ENCODE peak calls at places on chromosomes 1 and 21, in five cellular contexts. J is NT2/D1, S is GM12878, E is H1, B is HepG2. T is an unnamed sample.

GRCh38 chr1:2554621-2555387 is 1.4 kb upstream of the TNFRSF14 start:
- DNase-seq in S (no peak), E (no peak), B (no peak), J (no peak), T (no peak)

GRCh38 chr21:44914176-44914874 is 6.4 kb downstream of the ITGB2 start:
- DNase-seq in S (no peak), J (no peak), E (no peak), B (peak), T (no peak)

GRCh38 chr1:38733761-38734160 is 125.8 kb downstream of the RRAGC start:
- DNase-seq in B (no peak), S (no peak), J (no peak), E (no peak), T (no peak)

GRCh38 chr1:207971511-207972224 is 60.7 kb upstream of the CD34 start:
- DNase-seq in B (no peak), S (no peak), J (no peak), E (no peak), T (no peak)

GRCh38 chr21:37916795-37917142 is 512 bp upstream of the KCNJ6 start:
- DNase-seq in J (peak), B (peak), S (no peak), E (no peak), T (peak)

GRCh38 chr1:208139434-208140086 is 104.6 kb downstream of the PLXNA2 start:
- DNase-seq in J (no peak), B (no peak), S (no peak), E (no peak), T (no peak)

GRCh38 chr1:207454046-207454964 is at the start of gene CR2:
- DNase-seq in B (peak), E (peak), S (no peak), J (peak), T (peak)

GRCh38 chr1:115245227-115245626 is 92.8 kb downstream of the NGF start:
- DNase-seq in B (no peak), J (no peak), S (no peak), E (no peak), T (no peak)

GRCh38 chr1:42211224-42211623 is 46.7 kb upstream of the GUCA2A start:
- DNase-seq in S (no peak), B (no peak), J (no peak), E (no peak), T (no peak)

GRCh38 chr1:2381741-2382620 is 9.4 kb downstream of the MORN1 start:
- DNase-seq in J (peak), E (peak), B (peak), S (no peak), T (peak)

GRCh38 chr1:67560580-67561285 is 124.3 kb upstream of the GADD45A start:
- DNase-seq in B (no peak), S (no peak), E (no peak), J (no peak), T (no peak)

GRCh38 chr21:43365611-43366426 is 61.1 kb downstream of the SIK1 start:
- DNase-seq in S (no peak), E (no peak), J (no peak), B (no peak), T (no peak)

GRCh38 chr1:62110198-62110817 is 84.3 kb upstream of the L1TD1 start:
- DNase-seq in E (no peak), B (no peak), J (no peak), S (no peak), T (no peak)

GRCh38 chr1:25820247-25821111 is 725 bp downstream of the MTFR1L start:
- DNase-seq in J (peak), E (no peak), B (peak), S (peak), T (peak)

GRCh38 chr1:75811211-75811981 is 14.7 kb downstream of the MSH4 start:
- DNase-seq in B (no peak), S (no peak), E (no peak), J (no peak), T (no peak)

GRCh38 chr1:244089561-244089960 is 38.5 kb downstream of the ZBTB18 start:
- DNase-seq in E (no peak), S (no peak), J (no peak), B (no peak), T (peak)

GRCh38 chr1:229855999-229856650 is 210.9 kb upstream of the GALNT2 start:
- DNase-seq in B (no peak), E (no peak), J (no peak), S (peak), T (no peak)

GRCh38 chr1:172662464-172663109 is 3.7 kb downstream of the FASLG start:
- DNase-seq in S (peak), E (no peak), B (no peak), J (no peak), T (peak)

GRCh38 chr1:190540366-190540765 is 62.7 kb upstream of the BRINP3 start:
- DNase-seq in B (no peak), E (no peak), J (no peak), S (no peak), T (no peak)

GRCh38 chr1:112515311-112516009 is 6.7 kb downstream of the WNT2B start:
- DNase-seq in B (peak), E (no peak), S (no peak), J (no peak), T (no peak)

GRCh38 chr1:37946703-37947360 is at the start of gene INPP5B:
- DNase-seq in S (peak), E (peak), B (peak), J (peak), T (peak)

GRCh38 chr1:77499466-77499865 is 183.0 kb downstream of the ZZZ3 start:
- DNase-seq in B (no peak), J (no peak), S (no peak), E (no peak), T (no peak)

GRCh38 chr1:64834734-64835133 is 89.9 kb downstream of the RAVER2 start:
- DNase-seq in S (no peak), J (no peak), E (no peak), B (no peak), T (no peak)

GRCh38 chr1:168312718-168313604 is 32.3 kb downstream of the TBX19 start:
- DNase-seq in E (no peak), S (no peak), J (no peak), B (no peak), T (no peak)

GRCh38 chr1:159881930-159882839 is 17.8 kb downstream of the CFAP45 start:
- DNase-seq in J (no peak), E (no peak), B (peak), S (no peak), T (peak)

GRCh38 chr1:149945206-149945605 is 8.5 kb upstream of the MTMR11 start:
- DNase-seq in J (no peak), B (no peak), S (no peak), E (no peak), T (no peak)

GRCh38 chr1:21468597-21468996 is 28.7 kb downstream of the NBPF3 start:
- DNase-seq in S (no peak), J (no peak), B (no peak), E (no peak), T (no peak)

GRCh38 chr1:10877894-10878293 is 81.4 kb upstream of the CASZ1 start:
- DNase-seq in B (no peak), E (no peak), S (no peak), J (no peak), T (no peak)

GRCh38 chr1:186762653-186763052 is 66.1 kb upstream of the PLA2G4A start:
- DNase-seq in B (no peak), S (no peak), E (no peak), J (no peak), T (no peak)

GRCh38 chr1:59077739-59078503 is 219.0 kb upstream of the FGGY start:
- DNase-seq in J (peak), B (no peak), S (no peak), E (peak), T (no peak)

GRCh38 chr21:14361958-14362357 is 21.0 kb downstream of the HSPA13 start:
- DNase-seq in J (no peak), E (no peak), B (no peak), S (no peak), T (no peak)

GRCh38 chr21:16195896-16196443 is 466.2 kb downstream of the USP25 start:
- DNase-seq in E (no peak), S (no peak), J (no peak), B (no peak), T (no peak)

GRCh38 chr1:235270625-235271024 is 57.4 kb downstream of the ARID4B start:
- DNase-seq in E (no peak), J (peak), B (no peak), S (no peak), T (no peak)

GRCh38 chr1:216804107-216804506 is 80.9 kb upstream of the ESRRG start:
- DNase-seq in E (no peak), S (no peak), B (no peak), J (no peak), T (no peak)

GRCh38 chr1:96978867-96979266 is 257.3 kb downstream of the PTBP2 start:
- DNase-seq in B (no peak), J (no peak), E (no peak), S (no peak), T (no peak)

GRCh38 chr1:96979869-96980268 is 258.3 kb downstream of the PTBP2 start:
- DNase-seq in E (no peak), S (no peak), J (no peak), B (no peak), T (no peak)

GRCh38 chr1:96980448-96980847 is 258.9 kb downstream of the PTBP2 start:
- DNase-seq in E (no peak), J (no peak), B (no peak), S (no peak), T (no peak)

GRCh38 chr1:96978431-96978830 is 256.8 kb downstream of the PTBP2 start:
- DNase-seq in S (no peak), J (no peak), B (no peak), E (no peak), T (no peak)

GRCh38 chr1:96979287-96979686 is 257.7 kb downstream of the PTBP2 start:
- DNase-seq in S (no peak), B (no peak), E (no peak), J (no peak), T (no peak)
- TF ChIP-seq SUZ12 in S (no peak), B (no peak), E (no peak), J (no peak), T (no peak)

GRCh38 chr1:103790172-103790571 is 40.5 kb downstream of the AMY1C start:
- DNase-seq in E (no peak), S (no peak), B (no peak), J (no peak), T (no peak)
- TF ChIP-seq SUZ12 in E (no peak), S (no peak), B (no peak), J (no peak), T (no peak)

GRCh38 chr1:33640114-33640660 is 167.7 kb downstream of the ZSCAN20 start:
- DNase-seq in B (no peak), E (no peak), S (no peak), J (no peak), T (no peak)
- TF ChIP-seq SUZ12 in B (no peak), E (no peak), S (no peak), J (no peak), T (no peak)

DNA sequence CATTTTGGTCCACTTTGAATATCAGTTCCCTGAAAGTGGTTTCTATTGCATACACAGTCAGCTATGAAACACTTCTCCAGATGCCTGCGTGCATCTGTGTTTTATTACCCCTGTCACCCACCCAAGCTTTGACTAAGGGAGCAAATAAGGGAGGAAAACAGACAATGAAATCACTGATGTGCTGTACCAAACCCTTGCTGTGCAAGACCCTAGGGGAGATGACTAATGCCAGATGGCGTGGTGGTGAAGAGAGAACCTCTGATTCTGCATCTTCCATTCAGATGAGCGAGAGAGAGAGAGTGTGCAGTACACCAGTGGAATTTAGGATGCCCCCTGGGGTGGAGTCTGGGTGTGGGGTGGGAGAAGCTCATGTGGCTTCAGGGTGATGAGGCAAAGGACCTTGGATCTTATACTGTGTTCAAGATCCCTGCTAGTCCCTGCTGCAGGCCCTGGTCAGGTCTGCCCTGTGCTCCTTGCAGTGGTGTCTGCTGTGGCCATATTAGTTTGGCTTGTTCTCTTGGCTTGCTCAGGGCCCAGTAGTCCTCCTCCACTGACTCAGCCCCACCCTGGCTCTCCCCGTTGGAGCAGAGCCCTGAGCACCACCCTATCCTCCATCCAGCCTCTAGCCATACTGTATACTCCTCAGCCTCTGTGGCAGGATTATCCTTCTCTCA is 18.5 kb downstream of the CLCA1 start:
- DNase-seq in E (no peak), S (no peak), J (no peak), B (no peak), T (no peak)
- TF ChIP-seq SUZ12 in E (no peak), S (no peak), J (no peak), B (no peak), T (no peak)

DNA sequence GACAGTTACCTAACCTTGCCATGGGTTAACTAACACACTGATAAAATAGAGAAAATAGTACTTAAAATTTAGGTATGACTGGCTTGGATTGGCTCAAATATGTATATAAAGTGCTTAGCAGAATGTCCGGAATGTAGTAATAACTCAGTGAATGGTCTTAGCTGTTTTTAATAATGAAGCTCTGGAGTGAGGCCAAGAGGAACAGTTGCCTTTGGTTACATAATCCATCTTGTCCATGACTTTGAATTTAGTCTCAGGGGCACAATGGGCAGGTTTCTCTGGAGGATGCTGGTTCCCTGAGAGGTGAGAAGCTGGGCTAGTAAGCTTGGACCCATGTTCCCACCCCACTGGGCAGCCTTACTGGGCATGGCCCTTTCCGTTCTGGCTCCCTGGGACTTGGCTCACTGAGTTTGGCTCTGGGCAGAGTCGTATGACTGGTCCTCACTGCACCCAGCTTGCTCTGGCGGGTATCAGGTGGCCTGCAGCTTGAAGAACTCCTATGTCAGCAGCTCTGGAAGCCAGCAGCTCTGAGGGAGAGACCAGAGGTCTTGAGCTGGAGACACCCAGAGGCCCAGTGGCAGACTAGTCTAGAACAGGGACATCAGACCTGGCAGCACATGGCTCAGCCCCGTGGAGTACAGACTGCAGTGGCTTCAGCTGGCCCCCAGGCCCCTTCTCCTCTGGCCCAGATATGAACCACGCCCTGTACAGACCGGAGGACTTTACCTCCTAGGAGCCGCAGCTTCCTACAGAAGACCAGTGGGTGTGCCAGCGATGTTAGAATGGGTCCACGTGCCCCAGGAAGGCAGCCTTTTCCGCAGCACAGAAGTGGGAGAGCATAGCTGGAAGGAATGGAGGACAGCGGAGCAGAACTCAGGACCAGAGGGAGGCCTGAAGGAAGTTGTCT is 40.4 kb downstream of the TENT5C start:
- DNase-seq in B (no peak), E (no peak), J (no peak), S (no peak), T (no peak)
- TF ChIP-seq SUZ12 in B (no peak), E (no peak), J (no peak), S (no peak), T (no peak)

GRCh38 chr21:42162831-42163510 is 56.0 kb upstream of the ABCG1 start:
- DNase-seq in S (no peak), J (no peak), E (no peak), B (no peak), T (no peak)

GRCh38 chr21:42164818-42165217 is 54.1 kb upstream of the ABCG1 start:
- DNase-seq in B (no peak), S (no peak), E (no peak), J (no peak), T (no peak)

GRCh38 chr21:42165901-42166300 is 53.0 kb upstream of the ABCG1 start:
- DNase-seq in E (no peak), B (no peak), J (no peak), S (no peak), T (no peak)

GRCh38 chr21:42163511-42163863 is 55.5 kb upstream of the ABCG1 start:
- DNase-seq in S (no peak), E (no peak), B (no peak), J (no peak), T (no peak)

DNA sequence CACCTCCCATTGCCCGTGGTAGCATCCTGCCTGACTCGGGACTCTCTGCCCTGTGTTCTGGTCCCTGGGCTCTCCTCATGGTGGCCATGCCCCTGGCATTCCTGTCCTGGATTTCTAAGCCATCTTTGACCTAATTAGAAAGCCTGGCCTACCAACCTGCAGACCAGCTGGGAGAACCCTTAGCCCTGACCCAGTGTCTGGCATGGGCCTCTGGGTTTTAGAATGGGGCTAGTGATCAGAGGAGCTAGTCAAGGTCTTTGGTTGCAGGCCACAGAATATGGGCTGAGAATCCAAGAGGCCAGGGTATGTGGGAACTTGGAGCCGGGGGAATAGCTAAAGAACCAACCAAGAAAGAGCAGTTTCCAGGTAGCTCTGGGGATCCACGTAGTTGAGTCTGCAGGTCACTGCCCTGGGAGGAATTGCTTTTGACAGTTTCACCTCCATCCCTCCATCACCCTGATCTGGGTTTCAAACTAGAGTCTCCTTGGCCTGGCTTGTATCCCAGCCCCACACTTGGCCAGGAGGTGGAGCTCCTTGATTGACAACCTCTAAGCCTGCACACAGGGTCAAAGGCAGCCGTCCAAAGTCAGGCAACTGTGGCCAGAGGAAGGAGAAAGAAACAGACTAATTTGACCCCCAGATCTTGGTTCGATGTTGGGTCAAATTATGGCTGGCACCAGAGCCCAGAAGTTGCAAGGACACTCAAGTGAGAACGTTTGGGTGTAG is 54.7 kb upstream of the ABCG1 start:
- DNase-seq in S (no peak), E (peak), B (peak), J (peak), T (peak)
- TF ChIP-seq SUZ12 in S (no peak), E (no peak), B (no peak), J (no peak), T (no peak)

GRCh38 chr1:16980473-16981268 is at the start of gene MFAP2:
- DNase-seq in S (no peak), B (no peak), J (no peak), E (no peak), T (peak)

GRCh38 chr1:16981269-16981849 is 939 bp upstream of the MFAP2 start:
- DNase-seq in J (no peak), E (no peak), S (no peak), B (no peak), T (no peak)

GRCh38 chr1:16978139-16978538 is 2.3 kb downstream of the MFAP2 start:
- DNase-seq in B (no peak), J (no peak), S (no peak), E (no peak), T (no peak)

GRCh38 chr1:16978589-16979474 is 1.6 kb downstream of the MFAP2 start:
- DNase-seq in E (no peak), B (no peak), J (no peak), S (no peak), T (no peak)

GRCh38 chr1:16979475-16980327 is 719 bp downstream of the MFAP2 start:
- DNase-seq in J (no peak), E (no peak), B (no peak), S (no peak), T (no peak)
- TF ChIP-seq SUZ12 in J (no peak), E (no peak), B (no peak), S (peak), T (no peak)

GRCh38 chr1:88875595-88875994 is 15.8 kb downstream of the GTF2B start:
- DNase-seq in E (no peak), J (no peak), S (no peak), B (no peak), T (no peak)

GRCh38 chr1:88878731-88879130 is 12.6 kb downstream of the GTF2B start:
- DNase-seq in J (no peak), S (no peak), E (no peak), B (no peak), T (no peak)

GRCh38 chr1:88876573-88877335 is 14.6 kb downstream of the GTF2B start:
- DNase-seq in J (no peak), S (no peak), E (no peak), B (no peak), T (no peak)

GRCh38 chr1:88877382-88877825 is 14.0 kb downstream of the GTF2B start:
- DNase-seq in J (no peak), E (no peak), S (no peak), B (peak), T (peak)

DNA sequence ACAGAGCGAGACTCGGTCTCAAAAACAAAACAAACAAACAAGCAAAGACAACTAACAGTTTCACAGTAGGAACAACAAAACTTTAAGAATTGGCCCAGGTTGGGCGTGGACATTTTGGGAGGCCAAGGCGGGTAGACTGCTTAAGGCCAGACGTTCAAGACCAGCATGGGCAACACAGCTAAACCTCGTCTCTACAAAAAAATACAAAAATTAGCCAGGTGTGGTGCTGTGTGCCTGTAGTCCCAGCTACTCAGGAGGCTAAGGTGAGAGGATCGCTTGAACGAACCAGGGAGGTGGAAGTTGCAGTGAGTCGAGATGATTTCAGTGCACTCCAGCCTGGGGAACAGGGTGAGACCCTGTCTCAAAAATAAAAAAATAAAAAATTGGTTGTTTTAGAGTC is 13.5 kb downstream of the GTF2B start:
- DNase-seq in E (no peak), S (no peak), J (no peak), B (no peak), T (no peak)
- TF ChIP-seq SUZ12 in E (no peak), S (no peak), J (no peak), B (no peak), T (no peak)